ENCODE peak calls at places on chromosomes 7 and 10, in eight cellular contexts. J is HCT116; Z is BJ; L is SK-N-SH; F is IMR-90; A is neural progenitor cell; C is CD8-positive, alpha-beta memory T cell; M is endodermal cell. Y is an unnamed sample. For H3K27me3 and H3K36me3, the result is how much of the 10 kb centered on the place peaks cover.

GRCh38 chr10:61896854-61897661 is 4.4 kb upstream of the ARID5B start:
- DNase-seq in Z (no peak), A (peak), M (peak), F (peak), C (peak), J (peak), L (peak), Y (peak)

GRCh38 chr7:74121401-74122249 is 38.0 kb downstream of the LIMK1 start:
- DNase-seq in C (no peak), F (no peak), Z (no peak), J (no peak), L (no peak), M (no peak), A (no peak), Y (peak)

GRCh38 chr7:156639426-156640256 is 933 bp upstream of the RNF32 start:
- DNase-seq in M (no peak), F (no peak), L (no peak), C (no peak), A (peak), Z (no peak), J (no peak), Y (no peak)

GRCh38 chr10:75034131-75034512 is 77.3 kb upstream of the SAMD8 start:
- DNase-seq in M (no peak), A (no peak), L (no peak), J (no peak), C (no peak), F (no peak), Z (no peak), Y (no peak)

GRCh38 chr7:12550956-12551355 is 19.6 kb upstream of the SCIN start:
- DNase-seq in F (peak), J (no peak), C (no peak), M (no peak), A (no peak), L (no peak), Z (no peak), Y (no peak)

GRCh38 chr10:112579578-112579977 is 132.6 kb downstream of the VTI1A start:
- DNase-seq in F (no peak), L (no peak), C (no peak), Z (no peak), J (no peak), A (no peak), M (no peak), Y (no peak)

GRCh38 chr7:141408440-141408839 is 142.8 kb upstream of the AGK start:
- DNase-seq in J (no peak), F (no peak), Z (no peak), M (no peak), C (no peak), L (no peak), A (peak), Y (no peak)

GRCh38 chr10:67506757-67507091 is 189.3 kb downstream of the CTNNA3 start:
- DNase-seq in M (no peak), A (no peak), Z (no peak), L (no peak), F (no peak), C (no peak), J (no peak), Y (no peak)

GRCh38 chr7:44398953-44399574 is 73.7 kb upstream of the CAMK2B start:
- DNase-seq in C (no peak), M (no peak), A (no peak), J (no peak), F (peak), Z (no peak), L (no peak), Y (no peak)

GRCh38 chr7:47669178-47669878 is 87.4 kb upstream of the TNS3 start:
- DNase-seq in J (no peak), C (no peak), F (peak), L (no peak), A (no peak), Z (peak), M (no peak), Y (no peak)

GRCh38 chr7:127986581-127987461 is 44.4 kb downstream of the LRRC4 start:
- DNase-seq in A (no peak), F (peak), C (no peak), L (no peak), M (no peak), J (no peak), Z (no peak), Y (peak)

GRCh38 chr10:33746176-33746575 is 411.7 kb upstream of the NRP1 start:
- DNase-seq in A (no peak), Z (no peak), F (no peak), C (no peak), M (no peak), J (no peak), L (no peak), Y (no peak)

GRCh38 chr10:13414855-13415254 is 66.8 kb upstream of the SEPHS1 start:
- DNase-seq in C (no peak), F (no peak), M (peak), A (peak), Z (no peak), L (peak), J (peak), Y (peak)

DNA sequence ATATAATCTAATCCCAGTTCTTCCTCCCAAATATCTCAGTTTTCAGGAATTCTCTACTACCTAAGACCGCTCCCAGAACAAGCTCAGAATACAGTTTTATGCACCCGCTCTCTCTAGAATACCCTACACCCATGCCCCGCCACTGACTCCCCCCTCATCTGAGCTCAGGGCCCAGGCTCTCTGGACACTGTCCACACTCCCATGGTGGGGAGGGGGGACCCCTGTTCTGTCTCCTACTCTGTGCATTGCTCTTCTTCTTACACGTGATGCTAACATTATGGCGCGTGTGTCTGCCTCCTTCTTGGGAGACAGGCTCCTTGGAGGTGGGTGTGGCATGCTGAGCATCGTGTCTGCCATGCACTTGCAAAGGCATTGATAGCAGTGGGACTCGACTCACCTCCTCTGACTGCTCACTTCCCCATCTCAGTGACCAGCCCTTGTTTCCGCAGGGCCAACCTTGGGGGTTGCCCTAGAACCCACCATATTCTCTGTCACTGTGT is 127.9 kb downstream of the TCERG1L start:
- DNase-seq in Z (no peak), F (no peak), J (no peak), L (no peak), C (no peak), A (no peak), M (no peak), Y (no peak)
- H3K27me3 ChIP-seq in Z (under half), F (under half), J (under half), L (under half), C (under half), A (under half), M (under half), Y (under half)

DNA sequence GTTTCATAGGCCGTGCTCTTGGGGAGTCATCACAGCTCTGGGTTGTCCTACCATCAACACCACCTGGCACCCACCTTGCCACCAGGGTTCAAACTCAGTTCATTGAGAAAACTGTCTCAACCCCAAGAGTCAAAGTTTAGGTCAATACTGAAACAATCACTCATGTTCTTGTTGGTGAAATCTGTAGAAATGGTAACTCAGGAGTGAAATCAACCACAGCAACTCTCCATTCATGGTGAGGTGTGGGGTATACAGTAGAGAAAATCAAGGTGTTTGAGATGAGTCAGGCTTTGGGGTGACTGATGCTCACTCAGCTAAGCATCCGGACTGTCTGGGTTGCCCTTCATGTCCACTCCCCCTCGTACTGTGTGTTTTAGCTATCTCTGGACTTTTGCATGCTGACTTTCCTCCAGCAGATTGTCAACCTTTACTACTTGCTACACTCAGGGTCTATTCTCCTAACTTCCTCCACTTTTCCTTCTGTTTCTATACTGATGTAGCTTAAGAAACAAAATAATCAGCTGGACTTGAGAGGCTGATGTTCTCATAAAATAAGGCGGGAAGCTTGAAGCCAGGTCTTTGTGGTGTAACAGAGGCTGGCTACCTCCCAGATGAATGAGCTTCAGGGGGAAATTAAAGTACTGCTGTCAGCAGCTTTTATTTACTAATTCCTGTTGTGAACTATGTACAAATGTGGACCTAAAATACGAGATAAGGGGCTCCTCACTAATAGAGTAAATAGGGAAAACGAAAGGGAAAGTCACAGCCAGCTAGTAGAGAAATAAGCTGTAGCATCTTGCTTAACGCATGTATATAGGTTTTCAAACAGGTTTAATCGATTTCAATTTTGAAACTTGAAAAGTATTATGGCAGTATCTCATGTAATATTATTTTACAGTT is 173.6 kb upstream of the AKR1E2 start:
- DNase-seq in L (no peak), F (no peak), J (no peak), M (no peak), A (no peak), C (no peak), Z (no peak), Y (no peak)
- H3K4me3 ChIP-seq in L (no peak), F (no peak), J (no peak), M (no peak), A (no peak), C (no peak), Z (no peak), Y (no peak)

GRCh38 chr7:1481300-1481699 is 22.0 kb upstream of the MICALL2 start:
- DNase-seq in C (no peak), Z (no peak), L (no peak), F (no peak), J (no peak), A (no peak), M (no peak), Y (no peak)

GRCh38 chr7:1476859-1477258 is 17.6 kb upstream of the MICALL2 start:
- DNase-seq in Z (no peak), J (no peak), A (no peak), L (no peak), F (no peak), M (no peak), C (no peak), Y (peak)

GRCh38 chr7:1480670-1481069 is 21.4 kb upstream of the MICALL2 start:
- DNase-seq in C (no peak), L (no peak), F (no peak), M (peak), J (no peak), A (no peak), Z (no peak), Y (peak)

GRCh38 chr7:1478480-1478879 is 19.2 kb upstream of the MICALL2 start:
- DNase-seq in Z (no peak), J (no peak), L (no peak), C (no peak), M (no peak), F (no peak), A (no peak), Y (peak)

DNA sequence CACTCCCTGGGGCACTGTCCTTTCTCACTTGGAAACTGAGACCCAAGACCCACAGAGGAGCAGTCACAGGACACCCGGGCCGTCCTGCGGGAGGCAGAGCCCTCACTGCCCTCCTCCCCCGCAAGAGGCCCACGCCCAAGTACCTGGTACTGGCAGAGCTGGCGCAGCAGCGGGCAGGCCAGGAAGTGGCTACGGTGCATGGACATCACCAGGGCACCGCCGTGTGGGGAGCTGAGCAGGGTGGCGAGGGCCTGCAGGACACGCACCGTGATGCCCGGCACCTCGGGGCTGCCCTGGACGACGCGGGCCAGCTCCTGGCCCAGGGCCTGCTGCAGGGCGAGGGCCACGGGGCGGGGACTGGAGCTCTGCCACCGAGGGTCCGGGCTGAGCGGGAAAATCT is 20.0 kb upstream of the MICALL2 start:
- DNase-seq in J (no peak), A (no peak), Z (no peak), L (no peak), M (no peak), C (no peak), F (no peak), Y (peak)
- H3K36me3 ChIP-seq in J (under half), A (under half), Z (under half), L (half or more), M (under half), C (under half), F (half or more), Y (under half)

GRCh38 chr7:25223206-25223605 is 5.1 kb downstream of the NPVF start:
- DNase-seq in Z (no peak), J (no peak), C (no peak), M (no peak), L (no peak), F (no peak), A (no peak), Y (no peak)
- H3K27me3 ChIP-seq in Z (under half), J (half or more), C (under half), M (under half), L (under half), F (under half), A (under half), Y (under half)

DNA sequence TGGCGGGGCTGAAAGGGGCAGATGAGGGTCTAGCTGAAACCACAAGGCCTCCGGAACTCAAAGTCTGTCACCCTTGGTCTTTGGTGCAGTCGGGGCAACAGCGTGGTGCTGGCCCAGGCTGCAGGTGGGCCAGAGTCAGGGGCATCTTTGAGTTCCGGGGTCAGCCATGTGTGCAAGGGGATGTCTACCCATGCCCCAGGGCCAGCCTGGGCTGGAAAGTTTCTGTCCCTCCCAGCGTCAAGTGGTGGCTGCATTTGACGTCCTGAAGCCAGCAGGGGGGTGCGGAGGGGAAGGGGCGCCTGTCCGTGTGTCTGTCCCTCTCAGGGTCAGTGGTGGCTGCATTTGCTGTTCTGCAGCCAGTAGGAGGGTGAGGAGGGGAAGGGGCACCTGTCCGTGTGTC is 670 bp downstream of the BRAT1 start:
- DNase-seq in Z (no peak), L (peak), M (peak), F (no peak), C (no peak), J (no peak), A (peak), Y (no peak)
- H3K4me3 ChIP-seq in Z (peak), L (peak), M (peak), F (peak), C (peak), J (peak), A (peak), Y (peak)

GRCh38 chr7:102283477-102284189 is 3.0 kb upstream of the SH2B2 start:
- DNase-seq in F (no peak), C (no peak), M (no peak), L (no peak), J (no peak), A (no peak), Z (no peak), Y (no peak)
- H3K36me3 ChIP-seq in F (under half), C (under half), M (under half), L (under half), J (under half), A (under half), Z (under half), Y (under half)

GRCh38 chr7:157669768-157670345 is 333.1 kb downstream of the DNAJB6 start:
- DNase-seq in C (no peak), M (peak), F (no peak), Z (no peak), A (peak), L (no peak), J (no peak), Y (peak)

GRCh38 chr7:157667731-157668130 is 330.9 kb downstream of the DNAJB6 start:
- DNase-seq in F (no peak), A (no peak), M (no peak), L (no peak), C (no peak), Z (no peak), J (no peak), Y (no peak)

GRCh38 chr7:157668221-157668883 is 331.5 kb downstream of the DNAJB6 start:
- DNase-seq in Z (no peak), A (no peak), F (no peak), C (no peak), L (peak), M (no peak), J (no peak), Y (peak)

GRCh38 chr7:157670490-157671357 is 333.9 kb downstream of the DNAJB6 start:
- DNase-seq in L (no peak), C (no peak), M (peak), J (no peak), A (no peak), Z (peak), F (no peak), Y (no peak)

GRCh38 chr7:157668884-157669767 is 332.3 kb downstream of the DNAJB6 start:
- DNase-seq in L (no peak), J (no peak), C (no peak), F (no peak), Z (no peak), A (no peak), M (no peak), Y (peak)
- H3K27me3 ChIP-seq in L (under half), J (under half), C (under half), F (under half), Z (under half), A (under half), M (under half), Y (under half)

GRCh38 chr7:19144661-19145428 is at the start of gene FERD3L:
- DNase-seq in Z (no peak), J (no peak), M (peak), C (no peak), F (no peak), L (peak), A (peak), Y (peak)

GRCh38 chr7:19139706-19140327 is 5.4 kb downstream of the FERD3L start:
- DNase-seq in Z (no peak), C (no peak), J (no peak), M (no peak), L (no peak), F (no peak), A (no peak), Y (no peak)

GRCh38 chr7:19146699-19147098 is 1.5 kb upstream of the FERD3L start:
- DNase-seq in F (peak), L (peak), Z (no peak), C (no peak), M (peak), J (no peak), A (peak), Y (peak)

GRCh38 chr7:19145429-19146201 is 394 bp upstream of the FERD3L start:
- DNase-seq in L (peak), J (no peak), M (peak), A (peak), C (no peak), Z (no peak), F (no peak), Y (peak)

GRCh38 chr7:19143930-19144574 is 1.2 kb downstream of the FERD3L start:
- DNase-seq in Z (no peak), C (no peak), A (peak), F (no peak), M (peak), J (no peak), L (peak), Y (peak)
- H3K4me3 ChIP-seq in Z (no peak), C (no peak), A (peak), F (no peak), M (peak), J (no peak), L (no peak), Y (peak)

DNA sequence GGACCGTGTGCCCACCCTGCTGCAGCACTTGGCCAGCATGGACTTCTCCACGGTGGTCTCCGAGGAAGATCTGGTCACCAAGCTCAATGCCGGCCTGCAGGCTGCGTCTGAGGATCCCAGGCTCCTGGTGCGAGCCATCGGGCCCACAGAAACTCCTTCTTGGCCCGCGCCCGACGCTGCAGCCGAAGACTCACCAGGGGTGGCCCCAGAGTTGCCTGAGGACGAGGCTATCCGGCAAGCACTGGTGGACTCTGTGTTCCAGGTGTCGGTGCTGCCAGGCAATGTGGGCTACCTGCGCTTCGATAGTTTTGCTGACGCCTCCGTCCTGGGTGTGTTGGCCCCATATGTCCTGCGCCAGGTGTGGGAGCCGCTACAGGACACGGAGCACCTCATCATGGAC is 1.4 kb downstream of the RBP3 start:
- DNase-seq in M (no peak), J (no peak), Z (no peak), C (no peak), A (no peak), F (no peak), L (no peak), Y (no peak)
- H3K36me3 ChIP-seq in M (under half), J (under half), Z (under half), C (under half), A (under half), F (under half), L (under half), Y (under half)

GRCh38 chr7:31767686-31768358 is 80.8 kb downstream of the PPP1R17 start:
- DNase-seq in F (no peak), C (no peak), M (peak), Z (no peak), L (no peak), J (no peak), A (peak), Y (peak)
- H3K27me3 ChIP-seq in F (under half), C (under half), M (under half), Z (under half), L (under half), J (under half), A (half or more), Y (half or more)

Y was measured in H7.